ENCODE peak calls at places on chromosome 2, in six cellular contexts. A, P, Z, V, O and K are unnamed samples.

GRCh38 chr2:119605096-119605495 is 60.8 kb downstream of the CFAP221 start:
- DNase-seq in A (no peak), P (no peak), Z (no peak), V (no peak), O (no peak), K (no peak)

GRCh38 chr2:38033651-38034050 is 42.3 kb downstream of the CYP1B1 start:
- DNase-seq in A (no peak), P (no peak), Z (peak; percentile 39), V (peak; percentile 16), O (no peak), K (no peak)

GRCh38 chr2:23384551-23385349 is at the start of gene KLHL29:
- DNase-seq in A (no peak), P (no peak), Z (peak; percentile 80), V (peak; percentile 71), O (peak; percentile 90), K (no peak)

GRCh38 chr2:226190479-226191252 is 609.0 kb downstream of the IRS1 start:
- DNase-seq in A (no peak), P (no peak), Z (no peak), V (no peak), O (no peak), K (no peak)

GRCh38 chr2:74357627-74358026 is 14.4 kb upstream of the SLC4A5 start:
- DNase-seq in A (no peak), P (no peak), Z (no peak), V (no peak), O (peak; percentile 74), K (no peak)

GRCh38 chr2:158809816-158810215 is 14.7 kb downstream of the DAPL1 start:
- DNase-seq in A (no peak), P (no peak), Z (no peak), V (no peak), O (no peak), K (no peak)

GRCh38 chr2:73085691-73086090 is 14.2 kb upstream of the SFXN5 start:
- DNase-seq in A (peak; percentile 33), P (no peak), Z (peak; percentile 79), V (peak; percentile 73), O (peak; percentile 87), K (peak; percentile 47)

GRCh38 chr2:10544252-10544651 is 96.1 kb upstream of the ODC1 start:
- DNase-seq in A (no peak), P (no peak), Z (no peak), V (no peak), O (no peak), K (no peak)

GRCh38 chr2:225464346-225465025 is 65.0 kb downstream of the NYAP2 start:
- DNase-seq in A (no peak), P (no peak), Z (no peak), V (no peak), O (no peak), K (no peak)

GRCh38 chr2:180258041-180258537 is 251.0 kb upstream of the CWC22 start:
- DNase-seq in A (no peak), P (peak; percentile 96), Z (no peak), V (no peak), O (no peak), K (no peak)

GRCh38 chr2:180255981-180256380 is 248.9 kb upstream of the CWC22 start:
- DNase-seq in A (no peak), P (no peak), Z (no peak), V (no peak), O (no peak), K (no peak)

GRCh38 chr2:180258579-180258978 is 251.5 kb upstream of the CWC22 start:
- DNase-seq in A (no peak), P (no peak), Z (no peak), V (no peak), O (no peak), K (no peak)

GRCh38 chr2:180257247-180257646 is 250.2 kb upstream of the CWC22 start:
- DNase-seq in A (no peak), P (peak; percentile 37), Z (no peak), V (no peak), O (no peak), K (no peak)

DNA sequence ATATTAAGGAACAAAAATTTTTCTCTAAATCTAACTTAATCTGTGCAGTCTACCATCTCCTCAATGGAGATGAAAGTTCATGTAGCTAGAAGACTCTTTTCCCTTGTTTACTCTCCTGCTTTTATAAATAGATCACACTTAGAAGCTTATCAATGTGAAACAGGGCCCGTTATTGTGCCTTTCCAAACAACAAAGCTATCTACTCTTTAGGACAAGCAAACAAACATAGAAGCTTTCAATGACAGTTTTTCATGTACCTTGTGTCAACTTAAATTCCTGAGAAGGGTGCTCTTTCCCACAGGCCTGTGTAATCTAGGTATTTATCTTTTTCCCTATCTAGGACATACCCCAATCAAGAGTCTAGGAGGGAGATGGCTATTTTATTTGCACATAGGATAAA is 247.8 kb upstream of the CWC22 start:
- DNase-seq in A (no peak), P (no peak), Z (no peak), V (no peak), O (no peak), K (no peak)
- H3K4me3 ChIP-seq in A (no peak overlapping the region), P (no peak overlapping the region), Z (no peak overlapping the region), V (no peak overlapping the region), O (no peak overlapping the region), K (no peak overlapping the region)

GRCh38 chr2:207090389-207090788 is 75.4 kb downstream of the KLF7 start:
- DNase-seq in A (no peak), P (no peak), Z (no peak), V (no peak), O (no peak), K (no peak)

GRCh38 chr2:207091175-207091574 is 74.6 kb downstream of the KLF7 start:
- DNase-seq in A (no peak), P (no peak), Z (peak; percentile 75), V (peak; percentile 80), O (no peak), K (no peak)

GRCh38 chr2:207093234-207093633 is 72.5 kb downstream of the KLF7 start:
- DNase-seq in A (no peak), P (no peak), Z (no peak), V (no peak), O (no peak), K (no peak)

GRCh38 chr2:207091928-207092327 is 73.8 kb downstream of the KLF7 start:
- DNase-seq in A (no peak), P (no peak), Z (no peak), V (no peak), O (no peak), K (no peak)

GRCh38 chr2:207092803-207093202 is 72.9 kb downstream of the KLF7 start:
- DNase-seq in A (no peak), P (no peak), Z (peak; percentile 29), V (peak; percentile 38), O (no peak), K (no peak)
- H3K4me3 ChIP-seq in A (no peak overlapping the region), P (no peak overlapping the region), Z (no peak overlapping the region), V (no peak overlapping the region), O (no peak overlapping the region), K (no peak overlapping the region)

DNA sequence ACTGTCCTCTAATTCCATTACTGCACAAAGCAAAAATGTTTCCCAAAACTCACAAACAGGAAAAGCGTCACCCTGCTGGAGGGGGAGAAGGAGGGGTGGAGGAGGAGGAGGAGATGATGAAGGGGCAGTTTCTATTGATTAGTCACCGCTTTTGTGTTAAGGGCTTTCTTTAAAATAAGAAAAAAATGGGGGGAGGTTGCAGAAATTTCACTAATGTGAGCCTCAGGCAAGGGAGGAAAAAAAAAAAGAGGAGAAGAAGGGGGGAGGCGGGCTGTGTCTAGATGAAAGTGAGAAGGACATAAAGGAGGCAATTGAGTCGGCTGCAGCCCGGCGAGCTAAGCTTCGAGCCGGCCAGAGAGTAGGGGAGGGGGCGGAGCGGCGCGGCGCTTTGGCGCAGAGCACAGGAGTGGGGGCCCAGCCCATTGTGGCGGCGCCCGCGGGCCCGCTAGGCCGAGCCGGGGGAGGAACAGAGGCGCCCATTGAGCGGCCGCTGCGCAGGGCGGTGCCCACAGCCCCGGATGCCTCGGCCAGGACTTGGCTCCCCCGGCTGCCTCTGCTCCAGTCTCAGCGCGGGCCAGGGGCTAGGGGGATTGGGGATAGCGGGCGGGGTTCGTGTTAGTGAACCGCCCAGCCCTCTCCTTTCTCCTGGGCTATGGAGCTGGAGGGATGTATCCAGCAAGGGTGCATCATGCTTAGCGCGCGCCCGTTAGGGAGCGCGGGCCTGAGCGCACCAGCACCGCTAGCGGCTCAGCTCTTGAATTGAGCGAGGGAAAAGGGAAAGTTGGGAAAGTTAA is 7.9 kb downstream of the PAX3 start:
- DNase-seq in A (no peak), P (no peak), Z (no peak), V (peak; percentile 12), O (peak; percentile 21), K (no peak)
- H3K4me3 ChIP-seq in A (no peak overlapping the region), P (no peak overlapping the region), Z (no peak overlapping the region), V (no peak overlapping the region), O (no peak overlapping the region), K (no peak overlapping the region)

DNA sequence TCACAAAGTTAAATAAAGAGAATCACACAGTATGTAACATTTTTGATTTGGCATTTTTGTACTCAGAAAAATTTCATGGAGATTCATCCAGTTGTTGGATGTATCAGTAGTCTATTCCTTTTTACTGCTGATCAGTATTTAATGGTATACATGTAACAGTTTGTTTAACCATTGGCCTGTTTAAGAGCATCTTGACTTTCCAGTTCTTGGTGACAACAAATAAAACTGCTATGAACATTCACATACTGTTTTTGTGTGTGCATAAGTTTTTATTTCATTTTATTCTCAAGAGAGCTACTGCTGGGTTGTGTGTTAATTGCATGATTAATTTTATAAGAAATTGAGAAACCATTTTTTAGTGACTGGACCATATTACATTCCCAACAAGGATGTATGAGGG is 694.5 kb upstream of the RAB6C start:
- DNase-seq in A (no peak), P (peak; percentile 62), Z (no peak), V (no peak), O (no peak), K (no peak)
- H3K4me3 ChIP-seq in A (no peak overlapping the region), P (no peak overlapping the region), Z (no peak overlapping the region), V (no peak overlapping the region), O (no peak overlapping the region), K (no peak overlapping the region)

GRCh38 chr2:175844169-175844568 is 157.9 kb downstream of the LNPK start:
- DNase-seq in A (peak; percentile 47), P (no peak), Z (peak; percentile 13), V (peak; percentile 53), O (peak; percentile 81), K (no peak)
- H3K4me3 ChIP-seq in A (no peak overlapping the region), P (no peak overlapping the region), Z (no peak overlapping the region), V (no peak overlapping the region), O (peak overlapping the region; percentile 30), K (no peak overlapping the region)

GRCh38 chr2:48471048-48471474 is 58.9 kb upstream of the STON1 start:
- DNase-seq in A (no peak), P (peak; percentile 22), Z (peak; percentile 86), V (peak; percentile 86), O (peak; percentile 57), K (peak; percentile 32)
- H3K4me3 ChIP-seq in A (no peak overlapping the region), P (no peak overlapping the region), Z (no peak overlapping the region), V (no peak overlapping the region), O (no peak overlapping the region), K (no peak overlapping the region)